ENCODE peak calls at places on chromosomes 2 and 18, in six cellular contexts. H is A549, K is GM12878, Z is endothelial cell of umbilical vein, L is K562, X is HepG2. A is an unnamed sample.

GRCh38 chr2:185222311-185222710 is 516.3 kb upstream of the FSIP2 start:
- DNase-seq in H (no peak), K (no peak), Z (no peak), L (no peak), X (no peak), A (no peak)

GRCh38 chr2:147792966-147793617 is 51.7 kb upstream of the ACVR2A start:
- DNase-seq in H (no peak), K (no peak), Z (no peak), L (no peak), X (no peak), A (no peak)

GRCh38 chr2:120476141-120476540 is 130.2 kb downstream of the INHBB start:
- DNase-seq in H (no peak), K (no peak), Z (no peak), L (no peak), X (no peak), A (no peak)

GRCh38 chr2:64455031-64455332 is 1.0 kb downstream of the LGALSL start:
- DNase-seq in H (no peak), K (no peak), Z (no peak), L (no peak), X (no peak), A (no peak)

GRCh38 chr2:196335238-196335637 is 163.9 kb upstream of the STK17B start:
- DNase-seq in H (peak), K (no peak), Z (peak), L (no peak), X (no peak), A (no peak)

GRCh38 chr2:1750935-1751767 is 6.8 kb upstream of the PXDN start:
- DNase-seq in H (peak), K (no peak), Z (peak), L (peak), X (peak), A (peak)

GRCh38 chr2:24313744-24314632 is 46.3 kb downstream of the ITSN2 start:
- DNase-seq in H (no peak), K (no peak), Z (no peak), L (no peak), X (no peak), A (no peak)

GRCh38 chr2:42110974-42111322 is 58.2 kb upstream of the EML4 start:
- DNase-seq in H (no peak), K (no peak), Z (no peak), L (no peak), X (no peak), A (no peak)

GRCh38 chr2:232854082-232854481 is 16.0 kb upstream of the SNORC start:
- DNase-seq in H (no peak), K (no peak), Z (peak), L (peak), X (no peak), A (no peak)

GRCh38 chr2:219253753-219254589 is at the start of gene TUBA4A:
- DNase-seq in H (peak), K (no peak), Z (peak), L (peak), X (peak), A (peak)
- TF ChIP-seq CTCF in H (no peak), K (no peak), Z (no peak), L (no peak), X (peak), A (no peak)

DNA sequence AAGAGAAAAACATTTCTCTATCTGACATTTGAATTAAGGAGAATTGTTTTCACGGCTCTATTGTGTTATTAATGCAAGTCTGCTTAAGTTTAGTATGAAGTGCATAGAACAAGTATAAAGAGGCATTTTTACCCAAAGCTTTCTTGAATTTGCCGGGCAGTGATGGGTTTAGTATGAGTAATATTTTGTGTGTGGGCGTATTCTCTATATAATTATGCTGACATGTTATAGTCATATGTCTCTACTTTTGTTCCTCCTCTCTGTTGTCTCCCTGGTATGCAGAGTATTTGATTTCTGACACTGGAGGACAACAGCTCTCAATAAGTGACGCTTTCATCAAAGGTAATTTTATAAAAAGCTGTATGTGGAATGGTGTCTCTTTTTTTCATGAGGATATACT is 45.9 kb downstream of the PIKFYVE start:
- DNase-seq in H (no peak), K (no peak), Z (no peak), L (no peak), X (no peak), A (no peak)
- TF ChIP-seq MYC in H (no peak), K (no peak), Z (no peak), L (no peak), X (no peak), A (no peak)

DNA sequence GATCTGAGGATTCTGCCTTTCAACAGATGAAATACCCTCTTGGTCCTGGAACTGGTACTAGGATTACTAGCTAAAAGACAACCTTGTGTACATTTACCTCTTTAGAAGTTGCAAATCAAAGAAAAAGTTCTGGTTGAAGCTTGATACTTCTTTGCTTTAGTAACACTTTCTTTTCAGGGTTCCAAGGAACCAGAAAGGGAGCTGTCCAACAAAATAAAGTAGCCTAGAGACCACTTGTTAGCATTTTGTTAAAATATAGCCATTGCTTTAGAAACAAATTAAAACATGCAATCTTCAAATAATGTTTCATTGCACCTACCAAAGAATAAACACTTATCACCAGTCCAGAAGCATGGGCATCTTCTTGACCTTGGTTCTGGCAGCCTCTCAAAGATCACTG is 117.9 kb upstream of the MAP3K20 start:
- DNase-seq in H (no peak), K (no peak), Z (no peak), L (no peak), X (no peak), A (no peak)
- TF ChIP-seq CTCF in H (no peak), K (no peak), Z (no peak), L (no peak), X (no peak), A (no peak)

DNA sequence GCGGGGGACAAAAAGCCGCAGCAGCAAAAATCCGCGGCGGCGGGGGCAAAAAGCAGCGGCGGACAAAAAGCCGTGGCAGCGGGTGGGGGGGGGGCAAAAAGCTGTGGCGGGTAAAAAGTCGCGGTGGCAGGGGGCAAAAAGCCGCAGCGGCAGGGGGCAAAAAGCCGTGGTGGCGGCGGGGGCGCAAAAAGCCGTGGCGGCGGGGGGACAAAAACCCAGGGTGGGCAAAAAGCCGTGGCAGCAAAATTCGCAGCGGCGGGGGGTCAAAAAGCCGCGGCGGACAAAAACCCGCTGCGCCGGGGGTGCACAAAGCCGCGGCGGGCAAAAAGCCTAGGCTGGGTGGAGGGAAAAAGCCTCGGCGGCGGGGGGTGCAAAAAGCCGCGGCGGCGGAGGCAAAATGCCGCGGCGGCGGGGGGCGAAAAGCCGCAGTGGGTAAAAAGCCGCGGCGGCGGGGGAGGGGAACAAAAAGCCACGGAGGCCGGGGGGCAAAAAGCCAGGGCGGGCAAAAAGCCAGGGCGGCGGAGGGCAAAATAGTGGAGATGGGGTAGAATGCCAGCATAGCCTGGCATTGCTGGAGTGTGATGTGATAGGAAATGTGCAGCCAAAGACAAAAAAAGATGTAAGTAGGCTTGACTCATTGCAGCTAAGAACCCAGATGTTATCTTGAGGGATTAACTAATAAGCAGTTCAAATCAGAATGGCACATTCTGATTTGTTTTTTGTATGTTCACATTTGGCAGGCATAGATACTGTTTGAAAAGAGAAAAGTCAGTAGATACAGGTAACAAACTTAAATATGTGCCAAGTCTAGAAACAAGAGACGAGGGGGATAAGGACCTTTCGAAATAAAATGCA is 1076.3 kb downstream of the RPIA start:
- DNase-seq in H (no peak), K (no peak), Z (no peak), L (no peak), X (no peak), A (no peak)
- TF ChIP-seq MYC in H (no peak), K (no peak), Z (no peak), L (no peak), X (no peak), A (no peak)

GRCh38 chr2:202817771-202818170 is 53.8 kb downstream of the ICA1L start:
- DNase-seq in H (no peak), K (no peak), Z (no peak), L (no peak), X (no peak), A (no peak)

GRCh38 chr2:202824901-202825300 is 46.7 kb downstream of the ICA1L start:
- DNase-seq in H (no peak), K (no peak), Z (no peak), L (no peak), X (no peak), A (no peak)

GRCh38 chr2:202821538-202822160 is 49.9 kb downstream of the ICA1L start:
- DNase-seq in H (no peak), K (no peak), Z (no peak), L (no peak), X (no peak), A (no peak)

GRCh38 chr2:202818321-202818720 is 53.2 kb downstream of the ICA1L start:
- DNase-seq in H (no peak), K (no peak), Z (no peak), L (peak), X (no peak), A (no peak)

GRCh38 chr2:202822411-202822810 is 49.2 kb downstream of the ICA1L start:
- DNase-seq in H (no peak), K (no peak), Z (no peak), L (no peak), X (no peak), A (no peak)
- TF ChIP-seq CTCF in H (no peak), K (no peak), Z (no peak), L (no peak), X (no peak), A (no peak)

GRCh38 chr18:32380559-32380958 is 90.1 kb downstream of the GAREM1 start:
- DNase-seq in H (no peak), K (no peak), Z (no peak), L (no peak), X (no peak), A (peak)

GRCh38 chr18:32381761-32382160 is 88.9 kb downstream of the GAREM1 start:
- DNase-seq in H (no peak), K (no peak), Z (no peak), L (no peak), X (no peak), A (no peak)

GRCh38 chr18:32379891-32380290 is 90.8 kb downstream of the GAREM1 start:
- DNase-seq in H (no peak), K (no peak), Z (no peak), L (no peak), X (no peak), A (no peak)

GRCh38 chr18:32383040-32383819 is 87.5 kb downstream of the GAREM1 start:
- DNase-seq in H (peak), K (no peak), Z (peak), L (no peak), X (peak), A (no peak)

GRCh38 chr18:32378705-32379104 is 92.0 kb downstream of the GAREM1 start:
- DNase-seq in H (no peak), K (no peak), Z (peak), L (no peak), X (peak), A (no peak)
- TF ChIP-seq MYC in H (no peak), K (no peak), Z (no peak), L (no peak), X (no peak), A (no peak)

GRCh38 chr2:231708773-231709635 is 679 bp downstream of the PTMA start:
- DNase-seq in H (no peak), K (no peak), Z (peak), L (peak), X (no peak), A (peak)
- TF ChIP-seq CTCF in H (peak), K (peak), Z (peak), L (no peak), X (peak), A (no peak)